ENCODE peak calls at places on chromosome 1, in eight cellular contexts. C is GM23248; H is fibroblast of lung; B is lower lobe of right lung; A is CD4-positive, alpha-beta memory T cell; K is right cardiac atrium; Y is astrocyte; Z is OCI-LY7. X is an unnamed sample.
A peak's percentile ranks its signal among the peaks of the same experiment; 100 is the strongest.

GRCh38 chr1:173768827-173769226 is 54.0 kb downstream of the KLHL20 start:
- DNase-seq in H (no peak), K (no peak), A (no peak), B (no peak), Z (no peak), Y (no peak), C (no peak), X (no peak)

GRCh38 chr1:46804027-46804889 is 5.4 kb downstream of the CYP4B1 start:
- DNase-seq in K (peak; percentile 77), Y (no peak), B (no peak), C (no peak), H (no peak), A (no peak), Z (no peak), X (no peak)

GRCh38 chr1:112337028-112337531 is 58.9 kb upstream of the CTTNBP2NL start:
- DNase-seq in A (no peak), H (peak; percentile 39), Z (no peak), C (peak; percentile 79), B (peak; percentile 56), Y (no peak), K (peak; percentile 79), X (peak; percentile 15)

GRCh38 chr1:41005876-41006275 is 15.6 kb downstream of the SLFNL1 start:
- DNase-seq in B (no peak), A (no peak), K (no peak), Y (peak; percentile 59), Z (no peak), H (no peak), C (no peak), X (no peak)

GRCh38 chr1:167714851-167715652 is 6.7 kb upstream of the MPZL1 start:
- DNase-seq in K (peak; percentile 92), Z (peak; percentile 94), H (peak; percentile 92), C (peak; percentile 86), B (peak; percentile 78), A (peak; percentile 87), Y (peak; percentile 73), X (peak; percentile 81)

GRCh38 chr1:161020573-161021167 is at the start of gene F11R:
- DNase-seq in Y (no peak), H (no peak), B (peak; percentile 79), Z (no peak), A (no peak), K (peak; percentile 77), C (peak; percentile 45), X (no peak)

GRCh38 chr1:145983206-145983675 is 13.1 kb downstream of the TXNIP start:
- DNase-seq in Y (no peak), H (no peak), A (no peak), C (no peak), K (no peak), Z (no peak), B (no peak), X (no peak)

GRCh38 chr1:159981351-159982055 is 27.5 kb upstream of the SLAMF9 start:
- DNase-seq in C (no peak), Z (no peak), A (no peak), B (no peak), K (no peak), H (no peak), Y (no peak), X (no peak)

GRCh38 chr1:2356911-2357845 is 34.2 kb downstream of the MORN1 start:
- DNase-seq in H (no peak), B (peak; percentile 37), Z (no peak), Y (no peak), C (no peak), K (peak; percentile 39), A (no peak), X (no peak)

GRCh38 chr1:44808938-44809917 is 905 bp downstream of the BTBD19 start:
- DNase-seq in Y (peak; percentile 82), C (peak; percentile 92), H (peak; percentile 62), Z (peak; percentile 82), A (peak; percentile 92), K (peak; percentile 83), B (peak; percentile 80), X (peak; percentile 77)

GRCh38 chr1:17527036-17527914 is 12.2 kb upstream of the ARHGEF10L start:
- DNase-seq in C (peak; percentile 50), A (no peak), B (no peak), Z (no peak), K (no peak), H (no peak), Y (peak; percentile 39), X (no peak)

GRCh38 chr1:211485480-211485857 is 6.5 kb downstream of the RD3 start:
- DNase-seq in A (no peak), Z (no peak), B (no peak), C (no peak), Y (no peak), H (no peak), K (no peak), X (no peak)
- H3K4me3 ChIP-seq in A (no peak overlapping the region), Z (no peak overlapping the region), B (no peak overlapping the region), C (no peak overlapping the region), Y (no peak overlapping the region), H (no peak overlapping the region), K (no peak overlapping the region), X (no peak overlapping the region)

DNA sequence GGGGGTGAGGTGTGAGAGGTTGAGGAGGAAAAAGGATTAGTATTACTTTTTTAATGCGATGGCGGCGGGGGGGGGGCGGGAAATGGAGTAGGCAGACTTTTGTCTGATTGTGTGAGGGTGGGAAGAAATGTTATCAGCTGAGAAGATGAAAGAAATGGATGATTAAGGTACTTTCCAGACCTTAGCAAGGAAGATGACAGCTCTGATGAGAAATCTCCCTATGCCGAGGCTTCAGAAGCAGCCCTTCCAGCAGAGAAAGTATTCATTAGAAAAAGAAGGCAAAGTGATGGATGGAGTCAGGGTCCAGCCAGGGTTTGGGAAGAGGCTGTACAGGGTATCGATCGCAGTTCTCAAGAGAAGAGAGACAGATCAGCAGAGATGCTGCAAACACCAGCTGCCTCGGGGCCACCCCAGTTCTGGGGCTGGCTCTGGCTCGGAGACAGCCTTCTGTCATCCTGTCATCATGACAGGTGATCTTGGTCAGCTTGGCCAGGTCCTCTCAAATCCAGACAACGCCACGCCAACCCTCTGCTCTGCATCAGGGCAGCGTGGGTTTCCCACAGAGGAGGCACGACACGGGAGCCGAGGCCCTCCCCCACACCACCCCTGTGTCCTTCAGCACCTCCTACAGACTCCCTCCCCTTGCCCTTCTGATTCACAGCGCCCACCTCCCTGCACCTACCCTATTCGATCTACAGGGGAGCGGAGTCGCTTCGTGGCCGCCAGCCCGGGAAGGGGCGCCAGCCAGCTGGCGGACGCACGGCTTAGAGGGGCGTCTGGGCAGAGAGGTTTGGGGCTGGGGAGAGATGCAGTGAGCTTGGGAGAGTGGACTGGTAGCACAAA is 688 bp upstream of the ATXN7L2 start:
- DNase-seq in A (peak; percentile 35), K (peak; percentile 73), Z (peak; percentile 69), H (no peak), B (peak; percentile 65), Y (no peak), C (peak; percentile 35), X (no peak)
- H3K27ac ChIP-seq in A (peak overlapping the region; percentile 74), K (peak overlapping the region; percentile 7), Z (no peak overlapping the region), H (no peak overlapping the region), B (peak overlapping the region; percentile 7), Y (no peak overlapping the region), C (no peak overlapping the region), X (no peak overlapping the region)

DNA sequence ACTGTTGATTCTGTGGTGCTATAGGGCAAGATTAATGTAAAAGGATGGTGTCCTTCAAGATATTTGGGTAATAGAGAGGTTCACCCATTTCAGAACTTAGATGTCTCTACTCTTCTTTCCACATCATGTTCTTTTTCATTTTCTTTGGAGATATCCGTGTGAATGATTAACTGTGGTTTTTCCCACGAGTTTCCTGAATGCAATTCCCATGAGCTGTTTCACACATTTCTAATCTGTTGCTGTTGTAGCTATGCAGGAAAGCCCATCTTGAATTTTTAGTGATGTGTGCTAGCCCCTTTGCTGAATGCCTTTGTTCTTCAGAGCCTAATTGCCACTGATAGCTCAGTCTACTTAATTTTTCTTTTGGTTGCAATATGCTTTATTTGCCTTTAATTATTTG is 27.6 kb downstream of the SNX27 start:
- DNase-seq in C (peak; percentile 72), Z (no peak), K (no peak), Y (peak; percentile 76), A (no peak), H (peak; percentile 23), B (no peak), X (peak; percentile 75)
- H3K4me3 ChIP-seq in C (no peak overlapping the region), Z (no peak overlapping the region), K (no peak overlapping the region), Y (no peak overlapping the region), A (no peak overlapping the region), H (no peak overlapping the region), B (no peak overlapping the region), X (no peak overlapping the region)

DNA sequence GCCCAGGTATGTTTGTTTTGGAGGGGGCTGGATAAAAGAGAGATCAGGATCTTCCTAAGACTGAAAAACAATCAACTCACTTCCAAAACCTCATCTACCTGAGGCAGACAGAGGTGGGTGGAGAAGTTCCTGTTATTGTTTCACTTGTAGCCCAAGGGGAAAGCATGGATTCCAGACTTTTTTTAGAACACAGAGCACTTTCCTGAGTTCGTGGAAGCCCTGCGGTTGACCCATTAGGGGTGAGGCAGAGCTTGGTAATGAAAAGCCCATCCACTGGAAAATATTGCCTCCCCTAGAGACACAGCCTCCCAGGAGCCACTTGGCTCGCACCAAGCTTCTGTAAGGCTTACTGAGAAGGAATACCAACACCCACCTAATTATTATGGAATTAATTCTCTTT is 4.0 kb upstream of the PEF1 start:
- DNase-seq in A (no peak), H (no peak), C (peak; percentile 36), K (peak; percentile 30), B (no peak), Y (peak; percentile 16), Z (no peak), X (no peak)
- H3K27ac ChIP-seq in A (no peak overlapping the region), H (no peak overlapping the region), C (peak overlapping the region; percentile 17), K (peak overlapping the region; percentile 75), B (no peak overlapping the region), Y (no peak overlapping the region), Z (no peak overlapping the region), X (no peak overlapping the region)

X was measured in brain microvascular endothelial cell.